ENCODE peak calls at places on chromosomes 13 and 19, in seven cellular contexts. V, K, D, P, Q, H and L are unnamed samples.

GRCh38 chr19:40241125-40241808 is 14.8 kb upstream of the CCNP start:
- DNase-seq in V (no peak), K (no peak), D (no peak), P (no peak), Q (no peak), H (no peak), L (no peak)

GRCh38 chr19:609001-609340 is 19.3 kb downstream of the HCN2 start:
- DNase-seq in V (no peak), K (no peak), D (no peak), P (no peak), Q (no peak), H (no peak), L (no peak)

GRCh38 chr13:80059789-80060188 is 281.1 kb downstream of the SPRY2 start:
- DNase-seq in V (no peak), K (no peak), D (no peak), P (no peak), Q (no peak), H (no peak), L (no peak)

GRCh38 chr19:43450545-43450997 is 14.8 kb downstream of the LYPD3 start:
- DNase-seq in V (no peak), K (peak; percentile 79), D (no peak), P (no peak), Q (no peak), H (no peak), L (no peak)

GRCh38 chr13:44237276-44237767 is 136.3 kb upstream of the SERP2 start:
- DNase-seq in V (no peak), K (peak; percentile 98), D (no peak), P (no peak), Q (no peak), H (peak; percentile 64), L (peak; percentile 43)

GRCh38 chr19:11381535-11382369 is 2.4 kb downstream of the EPOR start:
- DNase-seq in V (peak; percentile 94), K (peak; percentile 88), D (peak; percentile 96), P (peak; percentile 66), Q (no peak), H (no peak), L (peak; percentile 94)

GRCh38 chr19:40671404-40671803 is 19.0 kb downstream of the NUMBL start:
- DNase-seq in V (no peak), K (no peak), D (no peak), P (no peak), Q (no peak), H (no peak), L (no peak)

GRCh38 chr13:104773775-104774174 is 1707.6 kb upstream of the SLC10A2 start:
- DNase-seq in V (peak; percentile 9), K (peak; percentile 54), D (peak; percentile 86), P (no peak), Q (peak; percentile 10), H (peak; percentile 21), L (no peak)

GRCh38 chr19:3179739-3180293 is 1.2 kb downstream of the S1PR4 start:
- DNase-seq in V (peak; percentile 47), K (no peak), D (no peak), P (peak; percentile 36), Q (no peak), H (no peak), L (peak; percentile 72)

GRCh38 chr13:74839656-74840055 is 642.3 kb downstream of the TBC1D4 start:
- DNase-seq in V (no peak), K (peak; percentile 13), D (no peak), P (no peak), Q (no peak), H (no peak), L (no peak)

GRCh38 chr13:73608157-73608516 is 526.1 kb downstream of the KLF12 start:
- DNase-seq in V (no peak), K (no peak), D (no peak), P (no peak), Q (no peak), H (no peak), L (no peak)

GRCh38 chr13:108193806-108194205 is 21.5 kb downstream of the LIG4 start:
- DNase-seq in V (no peak), K (no peak), D (no peak), P (no peak), Q (no peak), H (no peak), L (no peak)

GRCh38 chr19:57190301-57190700 is 999 bp upstream of the ZNF264 start:
- DNase-seq in V (no peak), K (no peak), D (no peak), P (no peak), Q (no peak), H (no peak), L (no peak)

GRCh38 chr13:51416107-51416506 is 36.7 kb downstream of the INTS6 start:
- DNase-seq in V (no peak), K (no peak), D (no peak), P (no peak), Q (no peak), H (no peak), L (peak; percentile 16)

GRCh38 chr19:34962281-34962944 is 1.6 kb downstream of the ZNF792 start:
- DNase-seq in V (no peak), K (peak; percentile 16), D (no peak), P (no peak), Q (no peak), H (no peak), L (no peak)

GRCh38 chr19:11479470-11480080 is 1.3 kb downstream of the ELAVL3 start:
- DNase-seq in V (peak; percentile 100), K (no peak), D (peak; percentile 91), P (no peak), Q (no peak), H (no peak), L (no peak)

GRCh38 chr13:49563513-49563912 is 21.8 kb downstream of the RCBTB1 start:
- DNase-seq in V (no peak), K (peak; percentile 28), D (no peak), P (no peak), Q (no peak), H (no peak), L (no peak)

DNA sequence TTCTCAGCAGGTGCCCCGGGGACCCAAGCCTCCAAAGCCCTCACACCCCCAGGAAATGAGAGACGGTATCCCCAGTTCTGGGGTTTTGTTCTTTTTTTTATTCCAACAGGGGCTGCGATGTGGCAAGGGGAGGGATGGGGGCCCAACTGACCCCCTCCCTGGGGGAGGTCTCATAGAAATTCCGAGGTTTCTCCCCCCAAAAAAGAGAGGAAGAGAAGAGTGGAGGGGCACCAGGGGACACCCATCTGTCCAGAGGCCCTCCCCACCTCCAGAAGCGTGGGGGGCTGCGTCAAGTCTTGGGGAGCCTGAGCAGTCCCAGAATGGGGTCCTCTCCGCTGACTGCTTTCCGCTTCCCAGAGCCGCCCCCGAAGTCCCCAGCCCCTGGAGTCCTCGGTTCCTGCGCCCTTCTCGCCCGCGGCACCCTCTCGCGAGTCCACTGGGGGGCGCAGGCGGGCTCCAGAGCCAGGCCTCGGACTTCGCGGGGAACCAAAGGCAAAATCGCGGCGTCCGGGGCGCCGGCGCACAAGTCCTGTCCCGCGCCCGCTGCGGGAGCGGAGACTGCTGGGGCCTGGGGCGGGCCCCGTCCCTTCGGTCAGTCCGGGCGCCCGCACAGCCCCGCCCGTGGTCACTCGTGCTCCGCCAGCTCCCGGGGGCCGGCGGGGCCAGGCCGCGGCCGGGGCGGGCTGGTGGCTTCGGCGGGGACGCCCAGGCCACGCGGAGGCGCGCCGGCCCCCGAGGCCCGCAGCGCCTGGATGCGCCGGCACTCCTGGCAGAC is 4.4 kb upstream of the ATP1A3 start:
- DNase-seq in V (peak; percentile 95), K (peak; percentile 39), D (peak; percentile 94), P (no peak), Q (no peak), H (no peak), L (peak; percentile 41)
- H3K4me3 ChIP-seq in V (peak overlapping the region; percentile 28), K (no peak overlapping the region), D (peak overlapping the region; percentile 58), P (peak overlapping the region; percentile 8), Q (no peak overlapping the region), H (no peak overlapping the region), L (no peak overlapping the region)

DNA sequence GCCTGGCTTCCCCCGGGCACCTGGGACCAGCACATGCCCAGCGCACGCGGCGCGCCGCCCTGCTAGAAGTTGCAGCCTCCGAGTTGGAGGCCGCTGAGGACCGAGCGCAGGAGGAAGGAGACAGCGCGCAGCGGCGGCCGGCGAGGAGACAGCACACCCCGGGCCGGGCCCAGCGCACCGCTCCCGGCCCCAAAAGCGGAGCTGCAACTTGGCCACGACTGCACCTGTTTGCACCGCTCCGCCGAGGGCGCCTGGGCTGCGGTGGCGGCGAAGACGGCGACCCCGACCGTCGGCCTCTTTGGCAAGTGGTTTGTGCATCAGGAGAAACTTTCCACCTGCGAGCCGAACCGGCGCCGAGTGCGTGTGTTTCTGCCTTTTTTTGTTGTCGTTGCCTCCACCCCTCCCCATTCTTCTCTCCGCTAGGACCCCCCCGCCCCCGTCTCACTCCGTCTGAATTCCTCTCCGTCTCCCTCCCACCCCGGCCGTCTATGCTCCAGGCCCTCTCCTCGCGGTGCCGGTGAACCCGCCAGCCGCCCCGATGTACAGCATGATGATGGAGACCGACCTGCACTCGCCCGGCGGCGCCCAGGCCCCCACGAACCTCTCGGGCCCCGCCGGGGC is at the start of gene SOX1:
- DNase-seq in V (peak; percentile 80), K (no peak), D (peak; percentile 73), P (no peak), Q (peak; percentile 10), H (no peak), L (no peak)
- H3K27me3 ChIP-seq in V (peaks cover 92% of the 10 kb centered on the region), K (peaks cover 67% of the 10 kb centered on the region), D (peaks cover 95% of the 10 kb centered on the region), P (no peaks in the 10 kb centered on the region), Q (peaks cover 31% of the 10 kb centered on the region), H (peaks cover 64% of the 10 kb centered on the region), L (no peaks in the 10 kb centered on the region)

DNA sequence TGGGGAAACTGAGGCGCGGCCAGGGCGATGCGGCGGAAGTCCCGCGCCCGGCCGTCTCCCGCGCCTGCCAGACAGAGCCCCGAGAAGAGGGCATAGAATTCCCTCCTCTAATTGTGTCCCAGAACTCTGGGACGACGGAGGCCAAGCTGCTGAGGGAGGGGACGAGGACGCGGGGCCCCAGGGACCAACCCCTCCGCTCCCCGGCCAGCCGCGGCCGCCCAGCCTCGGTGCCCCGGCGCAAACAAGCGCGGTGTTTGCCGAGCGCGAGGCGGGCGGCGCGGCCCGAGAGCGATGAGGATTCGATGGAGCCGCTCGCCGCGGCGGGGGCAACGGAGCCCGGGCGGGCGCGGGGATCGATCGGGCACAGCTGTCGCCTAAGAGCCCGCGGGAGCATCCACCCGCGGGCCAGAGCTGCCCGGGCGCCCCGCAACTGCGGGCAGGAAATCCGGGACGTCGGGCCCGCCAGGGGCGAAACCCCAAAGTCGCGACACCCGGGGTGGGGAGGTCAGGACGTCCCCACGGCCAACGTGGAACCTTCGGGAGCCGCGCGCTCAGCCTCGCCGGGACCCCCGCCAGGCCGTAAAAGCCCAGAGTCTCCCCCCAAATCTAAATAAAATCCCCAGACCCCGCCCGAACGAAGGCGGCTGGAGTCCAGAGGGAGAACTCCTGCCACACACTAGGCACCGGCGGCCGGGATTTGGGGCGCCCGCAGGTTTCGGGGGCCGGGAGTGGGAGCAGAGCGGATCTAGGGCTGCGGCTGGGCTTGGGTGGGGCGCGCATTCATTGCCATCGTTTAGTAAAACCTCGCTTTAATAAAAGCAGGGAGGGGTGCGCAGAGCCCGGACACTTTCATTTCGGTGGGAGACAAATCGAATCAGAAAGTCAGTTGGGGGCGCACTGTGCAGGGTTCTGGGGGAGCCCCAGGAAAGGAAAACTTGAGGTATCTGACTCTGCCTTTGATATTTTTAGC is 3.6 kb upstream of the ONECUT3 start:
- DNase-seq in V (peak; percentile 83), K (no peak), D (no peak), P (no peak), Q (no peak), H (no peak), L (no peak)
- H3K4me3 ChIP-seq in V (no peak overlapping the region), K (no peak overlapping the region), D (peak overlapping the region; percentile 55), P (no peak overlapping the region), Q (no peak overlapping the region), H (no peak overlapping the region), L (no peak overlapping the region)

DNA sequence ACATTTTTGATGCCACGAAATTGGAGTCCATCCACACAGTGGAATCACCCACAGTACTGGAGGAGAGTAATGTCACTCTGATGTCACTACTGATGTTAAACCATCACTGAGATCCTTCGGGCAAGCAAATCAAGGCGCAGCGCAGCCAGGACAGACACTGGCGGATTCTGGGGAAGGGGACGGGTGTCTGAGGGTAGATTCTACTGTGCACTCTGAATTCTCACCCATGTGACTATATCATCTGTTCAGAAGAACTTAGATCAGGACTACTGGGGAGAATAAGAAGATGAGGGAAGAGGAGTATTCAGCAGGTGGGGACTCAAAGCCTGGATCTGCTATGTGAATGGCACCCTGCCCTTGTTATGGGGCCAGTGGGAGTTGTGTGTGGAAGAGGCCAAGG is 12.6 kb upstream of the SIGLEC6 start:
- DNase-seq in V (no peak), K (no peak), D (no peak), P (no peak), Q (no peak), H (no peak), L (no peak)
- H3K27me3 ChIP-seq in V (no peaks in the 10 kb centered on the region), K (no peaks in the 10 kb centered on the region), D (no peaks in the 10 kb centered on the region), P (no peaks in the 10 kb centered on the region), Q (no peaks in the 10 kb centered on the region), H (no peaks in the 10 kb centered on the region), L (peaks cover 1% of the 10 kb centered on the region)